ENCODE peak calls at places on chromosomes 11 and 22, in four cellular contexts. One of them, this sample, is unnamed.
A peak's percentile ranks its signal among the peaks of the same experiment; 100 is the strongest.

GRCh38 chr11:112785104-112785503 is 176.1 kb upstream of the NCAM1 start:
- DNase-seq in K562: no peak
- DNase-seq in HCT116: no peak
- DNase-seq in HepG2: no peak
- DNase-seq in this sample: no peak

GRCh38 chr22:50473855-50474671 is 772 bp downstream of the SBF1 start:
- DNase-seq in K562: peak; percentile 53
- DNase-seq in HCT116: no peak
- DNase-seq in HepG2: no peak
- DNase-seq in this sample: peak; percentile 34

GRCh38 chr22:44200855-44201550 is 20.3 kb downstream of the PARVG start:
- DNase-seq in K562: no peak
- DNase-seq in HCT116: no peak
- DNase-seq in HepG2: no peak
- DNase-seq in this sample: no peak

GRCh38 chr22:28562324-28562723 is 117.3 kb downstream of the TTC28 start:
- DNase-seq in K562: no peak
- DNase-seq in HCT116: no peak
- DNase-seq in HepG2: no peak
- DNase-seq in this sample: no peak

GRCh38 chr22:46897246-46897623 is 134.8 kb downstream of the TBC1D22A start:
- DNase-seq in K562: no peak
- DNase-seq in HCT116: no peak
- DNase-seq in HepG2: no peak
- DNase-seq in this sample: peak; percentile 49

GRCh38 chr11:133350045-133350444 is 182.3 kb downstream of the OPCML start:
- DNase-seq in K562: no peak
- DNase-seq in HCT116: no peak
- DNase-seq in HepG2: no peak
- DNase-seq in this sample: no peak

GRCh38 chr11:3909901-3910300 is 54.4 kb downstream of the STIM1 start:
- DNase-seq in K562: no peak
- DNase-seq in HCT116: no peak
- DNase-seq in HepG2: no peak
- DNase-seq in this sample: no peak

GRCh38 chr11:47967577-47968230 is 12.7 kb upstream of the PTPRJ start:
- DNase-seq in K562: no peak
- DNase-seq in HCT116: no peak
- DNase-seq in HepG2: no peak
- DNase-seq in this sample: peak; percentile 61

GRCh38 chr22:46736705-46737104 is 1.3 kb downstream of the CERK start:
- DNase-seq in K562: no peak
- DNase-seq in HCT116: no peak
- DNase-seq in HepG2: no peak
- DNase-seq in this sample: no peak

GRCh38 chr22:18975434-18976196 is 39.5 kb upstream of the PRODH start:
- DNase-seq in K562: no peak
- DNase-seq in HCT116: no peak
- DNase-seq in HepG2: no peak
- DNase-seq in this sample: no peak

GRCh38 chr11:61947486-61948210 is 2.5 kb upstream of the BEST1 start:
- DNase-seq in K562: peak; percentile 83
- DNase-seq in HCT116: peak; percentile 62
- DNase-seq in HepG2: peak; percentile 73
- DNase-seq in this sample: peak; percentile 86

GRCh38 chr11:846496-847098 is 3.9 kb downstream of the TSPAN4 start:
- DNase-seq in K562: no peak
- DNase-seq in HCT116: no peak
- DNase-seq in HepG2: no peak
- DNase-seq in this sample: no peak
- TF ChIP-seq JUND in K562: no peak
- TF ChIP-seq JUND in HCT116: no peak
- TF ChIP-seq JUND in HepG2: no peak
- TF ChIP-seq JUND in this sample: no peak

GRCh38 chr11:132300283-132300682 is 929.9 kb downstream of the NTM start:
- DNase-seq in K562: no peak
- DNase-seq in HCT116: no peak
- DNase-seq in HepG2: no peak
- DNase-seq in this sample: no peak
- TF ChIP-seq JUND in K562: no peak
- TF ChIP-seq JUND in HCT116: no peak
- TF ChIP-seq JUND in HepG2: no peak
- TF ChIP-seq JUND in this sample: no peak

GRCh38 chr11:83409891-83410290 is 123.7 kb upstream of the CCDC90B start:
- DNase-seq in K562: no peak
- DNase-seq in HCT116: no peak
- DNase-seq in HepG2: no peak
- DNase-seq in this sample: no peak
- TF ChIP-seq JUND in K562: no peak
- TF ChIP-seq JUND in HCT116: no peak
- TF ChIP-seq JUND in HepG2: no peak
- TF ChIP-seq JUND in this sample: no peak

GRCh38 chr11:9118277-9118676 is 26.9 kb upstream of the SCUBE2 start:
- DNase-seq in K562: no peak
- DNase-seq in HCT116: no peak
- DNase-seq in HepG2: no peak
- DNase-seq in this sample: no peak
- TF ChIP-seq JUND in K562: no peak
- TF ChIP-seq JUND in HCT116: no peak
- TF ChIP-seq JUND in HepG2: no peak
- TF ChIP-seq JUND in this sample: no peak

DNA sequence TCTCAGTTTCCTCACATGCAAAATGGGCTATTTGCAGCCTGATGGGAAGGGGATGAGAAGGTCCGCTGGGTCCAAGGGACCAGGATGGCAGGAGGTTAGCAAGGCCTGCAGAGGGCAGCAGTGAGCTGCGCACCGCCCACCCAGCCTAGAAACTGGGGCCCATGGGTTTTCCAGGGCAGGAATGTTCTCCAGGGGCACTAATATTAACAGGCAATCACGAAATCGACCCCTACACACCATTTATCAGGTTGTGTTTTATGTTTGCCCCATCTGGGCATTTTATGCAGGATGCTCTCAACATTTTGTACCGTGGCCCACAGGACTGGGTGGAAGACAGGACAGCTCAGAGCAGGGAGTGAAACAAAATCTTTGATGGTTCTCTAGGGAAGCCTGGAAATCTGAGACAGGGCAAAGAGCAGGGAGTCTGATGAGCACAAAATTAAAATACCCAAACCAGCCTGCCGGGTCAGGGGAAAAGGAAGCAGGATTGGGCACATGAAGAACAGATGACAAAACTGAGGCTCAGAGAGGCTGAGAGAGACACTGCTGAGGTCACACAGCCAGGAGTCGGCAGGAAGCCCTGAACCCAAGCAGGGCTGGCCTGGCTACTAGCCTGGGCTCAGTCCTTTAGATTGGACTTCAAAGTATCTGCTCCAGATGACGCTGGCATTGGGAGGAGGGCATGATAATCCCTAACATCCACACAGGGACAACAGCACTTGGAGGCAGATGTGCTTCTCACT is 1.6 kb upstream of the BCR start:
- DNase-seq in K562: peak; percentile 69
- DNase-seq in HCT116: peak; percentile 27
- DNase-seq in HepG2: no peak
- DNase-seq in this sample: peak; percentile 45
- TF ChIP-seq JUND in K562: no peak
- TF ChIP-seq JUND in HCT116: no peak
- TF ChIP-seq JUND in HepG2: no peak
- TF ChIP-seq JUND in this sample: no peak

GRCh38 chr11:118339281-118340045 is 3.0 kb downstream of the CD3D start:
- DNase-seq in K562: peak; percentile 40
- DNase-seq in HCT116: no peak
- DNase-seq in HepG2: no peak
- DNase-seq in this sample: no peak
- TF ChIP-seq JUND in K562: no peak
- TF ChIP-seq JUND in HCT116: no peak
- TF ChIP-seq JUND in HepG2: no peak
- TF ChIP-seq JUND in this sample: no peak

GRCh38 chr11:77111277-77111676 is 8.6 kb downstream of the OMP start:
- DNase-seq in K562: no peak
- DNase-seq in HCT116: no peak
- DNase-seq in HepG2: no peak
- DNase-seq in this sample: no peak

GRCh38 chr11:77108436-77108835 is 5.8 kb downstream of the OMP start:
- DNase-seq in K562: no peak
- DNase-seq in HCT116: no peak
- DNase-seq in HepG2: no peak
- DNase-seq in this sample: no peak

GRCh38 chr11:77107950-77108349 is 5.3 kb downstream of the OMP start:
- DNase-seq in K562: no peak
- DNase-seq in HCT116: peak; percentile 36
- DNase-seq in HepG2: peak; percentile 60
- DNase-seq in this sample: no peak

GRCh38 chr11:77110836-77111235 is 8.2 kb downstream of the OMP start:
- DNase-seq in K562: no peak
- DNase-seq in HCT116: no peak
- DNase-seq in HepG2: no peak
- DNase-seq in this sample: no peak

DNA sequence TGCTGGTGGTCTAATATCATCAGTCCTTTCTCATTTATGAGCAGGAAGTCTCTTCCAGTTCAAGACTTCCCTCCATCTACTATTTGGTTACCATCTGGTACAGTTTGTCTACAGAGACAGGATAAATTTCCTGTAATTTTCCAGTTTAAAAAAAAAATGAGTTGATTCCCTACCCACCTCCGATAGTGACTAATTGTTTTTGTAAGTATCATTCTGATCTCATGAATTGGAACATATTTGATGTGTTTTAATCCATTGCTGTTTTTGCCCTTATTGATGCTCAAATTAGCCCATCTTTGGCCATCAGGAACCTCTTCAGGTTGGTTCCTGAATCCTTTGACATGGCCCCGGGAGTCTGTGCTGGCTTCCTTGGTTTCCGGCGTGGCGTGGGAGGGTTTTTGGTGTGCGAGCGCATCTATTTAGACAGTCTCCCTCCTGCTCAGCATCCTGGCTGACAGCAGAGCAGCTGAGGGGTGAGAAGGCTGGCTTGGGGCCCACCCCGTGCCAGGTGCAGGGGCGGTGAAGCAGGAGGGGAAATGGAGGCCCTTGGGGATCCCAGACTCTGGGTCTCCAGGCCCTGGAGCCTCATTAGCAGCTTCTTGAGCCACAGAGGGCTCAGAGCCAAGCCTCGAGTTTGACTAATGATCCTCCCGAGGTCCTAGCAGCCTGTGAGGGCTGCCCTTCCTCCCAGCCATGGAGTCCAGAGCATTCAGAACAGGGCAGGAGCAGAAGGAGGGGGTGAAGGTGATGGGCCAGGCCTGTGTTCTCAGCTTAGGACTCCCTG is 6.8 kb downstream of the OMP start:
- DNase-seq in K562: no peak
- DNase-seq in HCT116: no peak
- DNase-seq in HepG2: no peak
- DNase-seq in this sample: no peak
- TF ChIP-seq JUND in K562: no peak
- TF ChIP-seq JUND in HCT116: no peak
- TF ChIP-seq JUND in HepG2: no peak
- TF ChIP-seq JUND in this sample: no peak

This sample was measured in T47D.